ENCODE peak calls at places on chromosomes 16 and 17, in four cellular contexts. N is uterus, B is heart left ventricle, L is prostate gland. W is an unnamed sample. For H3K4me1, the result is how much of the 10 kb centered on the place peaks cover.

GRCh38 chr17:48542114-48542955 is 2.6 kb downstream of the HOXB2 start:
- DNase-seq in N (no peak), B (no peak), L (no peak), W (no peak)

GRCh38 chr16:56824335-56824734 is 40.7 kb upstream of the SLC12A3 start:
- DNase-seq in N (no peak), B (no peak), L (no peak), W (no peak)

GRCh38 chr16:70157105-70157476 is 16.5 kb upstream of the CLEC18C start:
- DNase-seq in N (no peak), B (no peak), L (peak), W (peak)

GRCh38 chr17:16415031-16415924 is at the start of gene TRPV2:
- DNase-seq in N (peak), B (peak), L (no peak), W (peak)

GRCh38 chr16:29804455-29805231 is 1.7 kb upstream of the MAZ start:
- DNase-seq in N (no peak), B (peak), L (peak), W (no peak)

GRCh38 chr16:49312389-49312990 is 30.9 kb upstream of the CBLN1 start:
- DNase-seq in N (no peak), B (no peak), L (no peak), W (no peak)

GRCh38 chr16:79790854-79791253 is 190.3 kb upstream of the MAF start:
- DNase-seq in N (no peak), B (no peak), L (no peak), W (no peak)

GRCh38 chr17:43942286-43942685 is at the start of gene PPY:
- DNase-seq in N (no peak), B (no peak), L (no peak), W (no peak)

GRCh38 chr17:28221751-28222414 is 97.1 kb upstream of the TMEM97 start:
- DNase-seq in N (no peak), B (no peak), L (no peak), W (no peak)

DNA sequence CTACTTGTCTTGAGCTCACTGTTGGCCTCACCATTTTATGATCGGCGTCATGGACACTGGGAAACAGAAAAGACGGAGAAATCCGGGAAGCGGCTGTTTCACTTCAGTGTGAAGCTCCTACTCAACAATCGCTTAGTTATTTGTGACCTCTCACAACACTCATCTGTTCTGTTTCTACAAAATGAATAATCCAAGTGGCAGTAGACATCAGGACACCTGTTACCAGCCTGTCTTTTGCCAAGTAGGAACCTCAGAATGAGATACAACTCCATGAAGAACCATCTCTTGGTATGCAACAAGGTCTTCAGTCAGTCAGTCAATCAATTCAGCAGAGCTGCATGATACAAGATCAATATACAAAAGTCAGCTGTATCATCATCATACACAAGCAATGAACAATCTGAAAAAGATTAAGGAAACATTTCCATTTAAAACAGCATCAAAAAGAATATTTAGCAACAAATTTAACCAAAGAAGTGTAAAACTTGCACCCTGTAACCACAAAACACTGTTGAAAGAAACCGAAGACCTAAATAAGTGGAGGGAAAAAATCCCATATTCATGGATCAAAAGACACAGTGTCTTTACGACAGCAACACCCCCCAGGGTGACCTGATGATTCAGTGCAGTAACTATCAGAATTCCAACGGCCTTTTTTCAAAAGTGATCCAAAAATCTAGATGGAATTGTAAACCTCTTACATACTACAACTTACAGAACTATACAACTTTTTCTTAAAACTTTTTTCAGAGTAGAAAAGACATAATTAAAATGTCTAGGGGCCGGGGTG is 63.4 kb downstream of the ANKRD11 start:
- DNase-seq in N (no peak), B (no peak), L (no peak), W (no peak)
- H3K4me1 ChIP-seq in N (under half), B (under half), L (under half), W (under half)

GRCh38 chr17:4770632-4771031 is 1.1 kb upstream of the TM4SF5 start:
- DNase-seq in N (no peak), B (no peak), L (no peak), W (no peak)

GRCh38 chr17:4772235-4772613 is 538 bp downstream of the TM4SF5 start:
- DNase-seq in N (no peak), B (no peak), L (no peak), W (peak)

GRCh38 chr17:4769628-4770027 is 2.1 kb upstream of the TM4SF5 start:
- DNase-seq in N (no peak), B (no peak), L (no peak), W (no peak)

GRCh38 chr17:4768281-4768680 is 3.4 kb upstream of the TM4SF5 start:
- DNase-seq in N (no peak), B (no peak), L (no peak), W (no peak)

DNA sequence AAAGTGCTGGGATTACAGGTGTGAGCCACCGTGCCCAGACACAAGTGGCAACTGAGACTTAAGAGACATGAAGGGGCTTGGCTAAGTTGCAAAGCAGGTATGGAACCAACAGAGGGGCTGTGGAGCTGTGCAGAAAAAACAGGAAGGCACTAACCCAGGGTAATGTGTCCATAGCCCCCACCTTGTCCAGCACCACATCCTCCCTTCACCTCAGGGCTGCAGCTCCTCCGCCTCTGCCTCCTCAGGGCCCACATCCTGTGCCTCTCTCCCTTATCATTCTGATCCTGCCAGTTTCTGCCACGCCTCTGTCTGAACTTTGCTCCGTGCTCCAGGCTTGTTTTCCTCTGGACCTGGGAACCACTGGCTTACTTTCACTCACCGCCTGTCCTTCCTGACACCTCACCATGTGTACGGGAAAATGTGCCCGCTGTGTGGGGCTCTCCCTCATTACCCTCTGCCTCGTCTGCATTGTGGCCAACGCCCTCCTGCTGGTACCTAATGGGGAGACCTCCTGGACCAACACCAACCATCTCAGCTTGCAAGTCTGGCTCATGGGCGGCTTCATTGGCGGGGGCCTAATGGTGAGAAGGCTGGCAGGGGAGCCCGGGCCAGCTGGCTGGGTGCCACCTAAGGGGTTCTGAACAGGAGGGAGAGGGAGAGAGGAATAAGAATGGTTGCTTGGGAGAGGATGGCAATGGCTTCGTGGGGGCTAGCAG is at the start of gene TM4SF5:
- DNase-seq in N (no peak), B (no peak), L (no peak), W (no peak)
- TF ChIP-seq POLR2A in N (no peak), B (no peak), L (no peak), W (peak)

GRCh38 chr17:61405686-61406542 is 6.3 kb downstream of the TBX2 start:
- DNase-seq in N (no peak), B (peak), L (no peak), W (peak)

GRCh38 chr17:61402978-61403845 is 3.6 kb downstream of the TBX2 start:
- DNase-seq in N (no peak), B (no peak), L (no peak), W (peak)

GRCh38 chr17:61405047-61405685 is 5.5 kb downstream of the TBX2 start:
- DNase-seq in N (peak), B (peak), L (no peak), W (no peak)

GRCh38 chr17:61403846-61404701 is 4.4 kb downstream of the TBX2 start:
- DNase-seq in N (no peak), B (no peak), L (no peak), W (no peak)

DNA sequence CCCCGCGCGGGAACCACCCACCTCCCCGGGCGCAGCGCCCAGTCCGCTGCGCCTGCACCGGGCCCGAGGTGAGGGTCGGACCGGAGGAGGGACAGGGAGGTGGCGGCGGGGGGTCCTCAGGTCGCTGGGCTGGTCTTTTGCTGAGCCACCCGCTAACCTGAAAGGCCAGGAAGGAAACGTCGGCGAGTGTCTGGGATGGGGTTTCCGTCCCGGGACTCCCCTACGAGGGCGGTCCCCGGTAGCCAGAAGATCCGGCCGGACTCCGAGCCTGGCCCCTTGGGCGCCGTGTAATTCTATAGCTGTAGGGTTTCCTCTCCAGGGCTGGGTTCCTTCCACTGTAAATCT is 5.0 kb downstream of the TBX2 start:
- DNase-seq in N (no peak), B (peak), L (no peak), W (no peak)
- H3K4me3 ChIP-seq in N (peak), B (peak), L (peak), W (peak)

GRCh38 chr17:66441012-66441703 is 138.7 kb downstream of the PRKCA start:
- DNase-seq in N (no peak), B (no peak), L (no peak), W (no peak)

GRCh38 chr17:66437466-66438026 is 135.1 kb downstream of the PRKCA start:
- DNase-seq in N (no peak), B (no peak), L (no peak), W (no peak)

GRCh38 chr17:66435182-66435581 is 132.8 kb downstream of the PRKCA start:
- DNase-seq in N (no peak), B (no peak), L (no peak), W (no peak)

GRCh38 chr17:66436643-66437042 is 134.2 kb downstream of the PRKCA start:
- DNase-seq in N (no peak), B (no peak), L (no peak), W (no peak)

DNA sequence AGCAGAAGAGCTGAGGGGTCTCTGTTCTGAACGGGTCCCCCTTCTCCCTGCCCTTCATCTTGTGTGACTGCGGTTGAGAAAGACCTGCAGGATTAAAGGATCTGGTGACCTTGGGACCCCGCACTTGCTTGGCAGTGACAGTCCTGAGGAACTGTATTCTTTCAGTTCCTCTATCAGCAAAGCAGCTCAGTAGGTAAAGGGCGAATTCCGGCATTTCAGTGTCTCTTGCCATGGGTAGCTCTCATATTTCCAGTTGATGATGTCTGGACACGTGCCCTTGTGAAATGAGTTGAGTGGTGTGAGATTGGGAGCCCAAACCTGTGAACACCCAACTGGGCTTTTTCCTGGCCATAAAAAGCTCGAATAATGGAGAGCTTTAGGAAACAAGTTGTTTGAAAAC is 135.7 kb downstream of the PRKCA start:
- DNase-seq in N (no peak), B (no peak), L (no peak), W (no peak)
- H3K4me1 ChIP-seq in N (under half), B (under half), L (under half), W (under half)

GRCh38 chr17:39200957-39201510 is 951 bp downstream of the RPL19 start:
- DNase-seq in N (no peak), B (no peak), L (no peak), W (no peak)
- TF ChIP-seq POLR2A in N (no peak), B (no peak), L (no peak), W (no peak)

W was measured in Peyer's patch.